ENCODE peak calls at places on chromosome 9, in seven cellular contexts. H is HFFc6; T is CD8-positive, alpha-beta T cell; X is fibroblast of lung; F is tibial nerve; G is nephron progenitor cell; J is bronchial epithelial cell. P is an unnamed sample.

GRCh38 chr9:125106285-125106893 is 36.9 kb downstream of the SCAI start:
- DNase-seq in G (no peak), F (no peak), J (no peak), T (no peak), H (no peak), X (peak), P (no peak)

GRCh38 chr9:81902601-81903000 is 25.6 kb upstream of the SPATA31D4 start:
- DNase-seq in X (peak), J (peak), F (no peak), H (no peak), G (no peak), T (no peak), P (no peak)

GRCh38 chr9:81394816-81395215 is 294.5 kb downstream of the TLE1 start:
- DNase-seq in F (no peak), H (no peak), T (no peak), G (no peak), X (peak), J (no peak), P (no peak)

GRCh38 chr9:124001865-124002525 is 9.6 kb upstream of the LHX2 start:
- DNase-seq in J (no peak), T (no peak), G (no peak), X (no peak), H (no peak), F (no peak), P (no peak)

GRCh38 chr9:124415852-124416484 is 726 bp upstream of the PSMB7 start:
- DNase-seq in G (no peak), X (no peak), T (no peak), J (no peak), F (no peak), H (no peak), P (no peak)

GRCh38 chr9:88949425-88949824 is 41.8 kb upstream of the S1PR3 start:
- DNase-seq in X (peak), F (no peak), G (peak), J (no peak), T (no peak), H (no peak), P (no peak)

GRCh38 chr9:28692012-28692411 is 1118.7 kb upstream of the C9orf72 start:
- DNase-seq in X (no peak), G (no peak), T (no peak), J (no peak), H (no peak), F (no peak), P (no peak)

GRCh38 chr9:101711330-101711941 is 27.0 kb downstream of the GRIN3A start:
- DNase-seq in X (no peak), H (no peak), T (no peak), F (no peak), J (no peak), G (peak), P (no peak)

GRCh38 chr9:94554439-94555331 is at the start of gene PCAT7:
- DNase-seq in F (no peak), J (peak), X (peak), G (peak), T (no peak), H (peak), P (no peak)

GRCh38 chr9:95907794-95908193 is 32.3 kb downstream of the ERCC6L2 start:
- DNase-seq in J (no peak), G (no peak), T (no peak), H (no peak), F (no peak), X (no peak), P (no peak)
- TF ChIP-seq CTCF in J (peak), G (no peak), T (peak), H (peak), F (no peak), X (peak), P (no peak)

GRCh38 chr9:135726138-135726853 is 24.3 kb downstream of the KCNT1 start:
- DNase-seq in F (no peak), J (no peak), G (no peak), T (no peak), X (no peak), H (no peak), P (no peak)
- TF ChIP-seq CTCF in F (no peak), J (no peak), G (no peak), T (no peak), X (no peak), H (peak), P (no peak)

DNA sequence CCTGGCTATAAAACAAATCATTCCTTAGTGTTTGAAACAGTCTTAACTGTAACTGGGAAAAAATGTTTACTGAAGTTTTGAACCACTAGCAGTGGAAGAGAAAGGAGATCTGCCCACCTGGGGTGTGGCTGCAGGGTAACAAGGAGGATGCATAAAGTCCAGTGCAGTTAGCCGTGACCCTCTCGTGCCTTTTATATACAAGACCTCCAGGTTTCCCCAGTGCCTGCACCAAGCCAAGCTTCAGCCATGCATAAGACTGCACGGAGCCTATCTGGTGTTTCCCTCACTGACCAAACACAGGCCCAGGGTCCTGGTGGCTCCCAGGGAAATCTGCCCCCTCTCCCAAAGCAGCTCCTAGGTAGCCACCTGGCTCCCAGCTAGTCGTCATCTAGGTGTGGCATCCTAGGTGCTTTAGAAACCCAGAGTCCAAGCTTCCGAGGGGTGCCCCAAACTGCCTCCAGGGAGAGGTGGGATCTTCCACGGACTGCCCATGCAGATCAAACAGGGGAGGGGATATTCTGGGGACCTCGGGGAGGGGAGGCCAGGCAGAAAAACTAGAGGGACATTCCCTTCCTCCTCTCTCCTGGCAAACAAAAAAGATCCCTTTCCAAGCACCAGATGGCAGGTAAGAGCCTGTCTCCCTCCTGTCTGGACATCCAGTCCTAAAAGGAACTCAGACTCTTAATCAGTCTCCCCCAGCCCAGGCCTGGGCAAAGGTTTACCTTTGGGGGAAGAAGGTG is 2.7 kb downstream of the SHB start:
- DNase-seq in G (no peak), J (peak), H (no peak), F (no peak), T (no peak), X (no peak), P (no peak)
- TF ChIP-seq CTCF in G (peak), J (peak), H (peak), F (no peak), T (no peak), X (no peak), P (no peak)

GRCh38 chr9:133461975-133462374 is 2.2 kb downstream of the CACFD1 start:
- DNase-seq in G (no peak), X (no peak), H (no peak), F (no peak), T (no peak), J (no peak), P (no peak)

GRCh38 chr9:133463234-133463863 is 3.6 kb downstream of the CACFD1 start:
- DNase-seq in J (peak), G (no peak), T (no peak), H (no peak), X (no peak), F (no peak), P (no peak)

GRCh38 chr9:133458643-133459312 is 1.0 kb upstream of the CACFD1 start:
- DNase-seq in T (no peak), H (no peak), X (no peak), J (no peak), G (no peak), F (no peak), P (no peak)

GRCh38 chr9:133459476-133460404 is at the start of gene CACFD1:
- DNase-seq in G (peak), H (peak), F (peak), X (peak), J (peak), T (peak), P (peak)

GRCh38 chr9:133460405-133461175 is 812 bp downstream of the CACFD1 start:
- DNase-seq in J (peak), G (no peak), F (peak), T (no peak), H (peak), X (peak), P (no peak)
- TF ChIP-seq CTCF in J (no peak), G (no peak), F (no peak), T (no peak), H (no peak), X (no peak), P (no peak)

GRCh38 chr9:97853844-97854695 is 1.0 kb downstream of the FOXE1 start:
- DNase-seq in X (peak), J (peak), F (no peak), H (peak), T (no peak), G (peak), P (no peak)
- TF ChIP-seq CTCF in X (no peak), J (peak), F (no peak), H (peak), T (peak), G (peak), P (no peak)

DNA sequence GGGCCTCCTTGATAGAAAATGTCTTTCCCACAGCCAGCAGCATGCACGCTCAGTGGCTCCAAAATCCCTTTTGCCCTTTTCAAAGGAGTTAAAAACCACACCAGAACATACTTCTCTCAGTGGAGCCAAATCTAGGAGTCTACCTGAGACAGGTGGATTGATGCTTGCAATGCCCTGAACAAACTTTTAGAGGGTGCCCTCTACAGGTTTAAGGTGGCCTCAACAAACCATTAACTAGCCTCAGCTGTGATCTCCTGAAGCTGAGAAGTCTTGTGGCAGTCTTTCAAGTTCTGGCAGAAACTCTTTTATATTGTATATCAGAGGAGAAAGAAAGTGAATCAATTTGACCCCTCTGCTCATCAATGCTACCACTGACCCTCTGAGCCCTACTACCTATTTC is 125.4 kb downstream of the MED27 start:
- DNase-seq in F (no peak), T (no peak), H (no peak), G (no peak), X (no peak), J (peak), P (no peak)
- TF ChIP-seq CTCF in F (no peak), T (no peak), H (peak), G (peak), X (no peak), J (peak), P (no peak)

DNA sequence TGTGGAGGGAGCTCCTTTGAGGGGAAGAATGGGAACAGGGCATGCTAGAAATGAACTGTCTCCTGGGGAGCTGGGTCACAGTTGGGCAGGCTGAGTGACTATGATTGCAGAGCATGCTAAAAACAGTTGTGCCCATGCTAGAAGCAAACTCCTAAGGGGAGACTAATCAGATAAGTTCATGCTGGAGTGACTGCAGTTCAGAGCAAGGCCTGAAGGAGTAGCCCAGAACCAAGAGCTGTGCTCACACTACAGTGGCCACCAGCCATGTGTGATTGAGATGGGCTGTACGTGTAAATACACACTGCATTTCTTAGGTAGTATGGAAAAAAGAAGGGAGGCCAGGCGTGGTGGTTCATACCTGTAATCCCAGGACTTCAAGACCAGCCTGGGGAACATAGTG is 10.3 kb upstream of the AK1 start:
- DNase-seq in H (no peak), X (no peak), F (no peak), G (no peak), J (no peak), T (no peak), P (no peak)
- TF ChIP-seq CTCF in H (peak), X (peak), F (no peak), G (peak), J (peak), T (no peak), P (no peak)

GRCh38 chr9:36036780-36037579 is at the start of gene RECK:
- DNase-seq in T (peak), F (peak), H (peak), J (no peak), X (peak), G (peak), P (peak)
- TF ChIP-seq CTCF in T (no peak), F (peak), H (no peak), J (no peak), X (no peak), G (no peak), P (no peak)

DNA sequence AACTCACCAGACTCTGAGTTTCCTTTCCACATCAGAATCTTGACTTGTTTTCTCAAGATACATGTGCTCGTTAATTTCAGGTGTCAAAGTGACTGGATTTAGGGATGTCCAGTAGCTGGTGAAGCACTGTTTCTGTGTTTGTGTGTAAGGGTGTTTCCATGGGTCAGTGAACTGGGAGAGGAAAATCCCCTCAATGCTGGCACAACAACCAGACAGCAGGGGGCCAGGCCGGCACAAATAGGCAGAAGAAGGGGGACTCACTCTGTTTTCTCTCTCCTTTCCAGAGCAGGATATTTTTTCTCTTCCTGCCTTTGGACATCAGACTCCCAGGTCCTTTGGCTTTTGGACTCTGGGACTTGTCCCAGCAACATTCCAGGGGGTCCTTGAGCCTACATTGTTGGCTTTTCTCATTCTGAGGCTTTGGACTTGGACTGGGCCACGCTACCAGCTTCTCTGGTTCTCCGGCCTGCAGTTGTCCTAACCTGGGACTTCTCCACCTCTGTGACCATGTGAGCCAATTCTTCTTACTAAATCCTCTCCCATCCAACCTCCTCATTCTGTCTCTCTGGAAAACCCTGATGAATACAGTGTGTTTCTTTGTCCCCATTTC is 144.0 kb downstream of the CAAP1 start:
- DNase-seq in T (no peak), H (no peak), X (no peak), F (no peak), J (no peak), G (no peak), P (no peak)
- TF ChIP-seq CTCF in T (no peak), H (no peak), X (no peak), F (no peak), J (no peak), G (peak), P (no peak)

GRCh38 chr9:121763561-121764370 is 112.3 kb downstream of the DAB2IP start:
- DNase-seq in F (no peak), G (no peak), T (no peak), H (no peak), X (no peak), J (no peak), P (no peak)
- TF ChIP-seq CTCF in F (no peak), G (no peak), T (no peak), H (no peak), X (no peak), J (no peak), P (no peak)